ENCODE peak calls at places on chromosomes 3 and 15, in seven cellular contexts. One of them, this sample, is unnamed. For H3K36me3, the result is how much of the 10 kb centered on the place peaks cover.

GRCh38 chr3:127820871-127821853 is 1.2 kb downstream of the MGLL start:
- DNase-seq in breast epithelium: no peak
- DNase-seq in HepG2: no peak
- DNase-seq in right lobe of liver: peak
- DNase-seq in HCT116: no peak
- DNase-seq in thoracic aorta: no peak
- DNase-seq in brain microvascular endothelial cell: no peak
- DNase-seq in this sample: no peak

GRCh38 chr3:148075829-148076716 is 621.6 kb upstream of the AGTR1 start:
- DNase-seq in breast epithelium: no peak
- DNase-seq in HepG2: peak
- DNase-seq in right lobe of liver: no peak
- DNase-seq in HCT116: peak
- DNase-seq in thoracic aorta: no peak
- DNase-seq in brain microvascular endothelial cell: peak
- DNase-seq in this sample: peak

GRCh38 chr15:98865397-98866339 is 141.9 kb downstream of the PGPEP1L start:
- DNase-seq in breast epithelium: peak
- DNase-seq in HepG2: peak
- DNase-seq in right lobe of liver: peak
- DNase-seq in HCT116: peak
- DNase-seq in thoracic aorta: no peak
- DNase-seq in brain microvascular endothelial cell: peak
- DNase-seq in this sample: peak

GRCh38 chr3:97882975-97883598 is 61.3 kb downstream of the CRYBG3 start:
- DNase-seq in breast epithelium: no peak
- DNase-seq in HepG2: no peak
- DNase-seq in right lobe of liver: no peak
- DNase-seq in HCT116: no peak
- DNase-seq in thoracic aorta: no peak
- DNase-seq in brain microvascular endothelial cell: peak
- DNase-seq in this sample: peak

GRCh38 chr3:123543950-123544349 is 40.9 kb downstream of the HACD2 start:
- DNase-seq in breast epithelium: no peak
- DNase-seq in HepG2: no peak
- DNase-seq in right lobe of liver: no peak
- DNase-seq in HCT116: no peak
- DNase-seq in thoracic aorta: no peak
- DNase-seq in brain microvascular endothelial cell: no peak
- DNase-seq in this sample: no peak

GRCh38 chr3:195453236-195453635 is 10.4 kb upstream of the ACAP2 start:
- DNase-seq in breast epithelium: no peak
- DNase-seq in HepG2: no peak
- DNase-seq in right lobe of liver: no peak
- DNase-seq in HCT116: no peak
- DNase-seq in thoracic aorta: no peak
- DNase-seq in brain microvascular endothelial cell: no peak
- DNase-seq in this sample: no peak

GRCh38 chr3:57596495-57597239 is 477 bp downstream of the ARF4 start:
- DNase-seq in breast epithelium: peak
- DNase-seq in HepG2: peak
- DNase-seq in right lobe of liver: peak
- DNase-seq in HCT116: peak
- DNase-seq in thoracic aorta: peak
- DNase-seq in brain microvascular endothelial cell: peak
- DNase-seq in this sample: peak

GRCh38 chr15:100199711-100200286 is 142.0 kb downstream of the ADAMTS17 start:
- DNase-seq in breast epithelium: no peak
- DNase-seq in HepG2: no peak
- DNase-seq in right lobe of liver: no peak
- DNase-seq in HCT116: no peak
- DNase-seq in thoracic aorta: no peak
- DNase-seq in brain microvascular endothelial cell: no peak
- DNase-seq in this sample: no peak

GRCh38 chr3:29850641-29851040 is 569.8 kb downstream of the RBMS3 start:
- DNase-seq in breast epithelium: no peak
- DNase-seq in HepG2: peak
- DNase-seq in right lobe of liver: no peak
- DNase-seq in HCT116: no peak
- DNase-seq in thoracic aorta: no peak
- DNase-seq in brain microvascular endothelial cell: no peak
- DNase-seq in this sample: no peak

GRCh38 chr15:57301307-57301706 is 75.0 kb upstream of the CGNL1 start:
- DNase-seq in breast epithelium: no peak
- DNase-seq in HepG2: no peak
- DNase-seq in right lobe of liver: no peak
- DNase-seq in HCT116: no peak
- DNase-seq in thoracic aorta: no peak
- DNase-seq in brain microvascular endothelial cell: no peak
- DNase-seq in this sample: no peak

GRCh38 chr15:63915888-63916731 is 82.4 kb upstream of the HERC1 start:
- DNase-seq in breast epithelium: no peak
- DNase-seq in HepG2: no peak
- DNase-seq in right lobe of liver: no peak
- DNase-seq in HCT116: no peak
- DNase-seq in thoracic aorta: no peak
- DNase-seq in brain microvascular endothelial cell: no peak
- DNase-seq in this sample: peak

GRCh38 chr3:89067736-89068135 is 39.7 kb upstream of the EPHA3 start:
- DNase-seq in breast epithelium: no peak
- DNase-seq in HepG2: no peak
- DNase-seq in right lobe of liver: no peak
- DNase-seq in HCT116: no peak
- DNase-seq in thoracic aorta: no peak
- DNase-seq in brain microvascular endothelial cell: no peak
- DNase-seq in this sample: no peak

GRCh38 chr3:78176869-78177268 is 1137.0 kb downstream of the ROBO2 start:
- DNase-seq in breast epithelium: no peak
- DNase-seq in HepG2: peak
- DNase-seq in right lobe of liver: no peak
- DNase-seq in HCT116: no peak
- DNase-seq in thoracic aorta: no peak
- DNase-seq in brain microvascular endothelial cell: no peak
- DNase-seq in this sample: peak

GRCh38 chr3:33383951-33384350 is 56.3 kb downstream of the UBP1 start:
- DNase-seq in breast epithelium: no peak
- DNase-seq in HepG2: no peak
- DNase-seq in right lobe of liver: no peak
- DNase-seq in HCT116: no peak
- DNase-seq in thoracic aorta: no peak
- DNase-seq in brain microvascular endothelial cell: no peak
- DNase-seq in this sample: no peak

GRCh38 chr3:40088527-40089170 is 220.9 kb upstream of the EIF1B start:
- DNase-seq in breast epithelium: no peak
- DNase-seq in HepG2: no peak
- DNase-seq in right lobe of liver: no peak
- DNase-seq in HCT116: no peak
- DNase-seq in thoracic aorta: no peak
- DNase-seq in brain microvascular endothelial cell: no peak
- DNase-seq in this sample: no peak

GRCh38 chr3:152402698-152403456 is 134.1 kb downstream of the MBNL1 start:
- DNase-seq in breast epithelium: no peak
- DNase-seq in HepG2: no peak
- DNase-seq in right lobe of liver: no peak
- DNase-seq in HCT116: no peak
- DNase-seq in thoracic aorta: no peak
- DNase-seq in brain microvascular endothelial cell: no peak
- DNase-seq in this sample: peak

GRCh38 chr3:16118396-16118795 is 56.1 kb upstream of the GALNT15 start:
- DNase-seq in breast epithelium: no peak
- DNase-seq in HepG2: no peak
- DNase-seq in right lobe of liver: no peak
- DNase-seq in HCT116: no peak
- DNase-seq in thoracic aorta: no peak
- DNase-seq in brain microvascular endothelial cell: no peak
- DNase-seq in this sample: no peak

GRCh38 chr3:87035339-87035738 is 44.4 kb upstream of the VGLL3 start:
- DNase-seq in breast epithelium: no peak
- DNase-seq in HepG2: no peak
- DNase-seq in right lobe of liver: no peak
- DNase-seq in HCT116: no peak
- DNase-seq in thoracic aorta: no peak
- DNase-seq in brain microvascular endothelial cell: no peak
- DNase-seq in this sample: no peak

GRCh38 chr15:74396445-74397238 is 29.2 kb upstream of the CYP11A1 start:
- DNase-seq in breast epithelium: no peak
- DNase-seq in HepG2: peak
- DNase-seq in right lobe of liver: no peak
- DNase-seq in HCT116: peak
- DNase-seq in thoracic aorta: no peak
- DNase-seq in brain microvascular endothelial cell: peak
- DNase-seq in this sample: peak

DNA sequence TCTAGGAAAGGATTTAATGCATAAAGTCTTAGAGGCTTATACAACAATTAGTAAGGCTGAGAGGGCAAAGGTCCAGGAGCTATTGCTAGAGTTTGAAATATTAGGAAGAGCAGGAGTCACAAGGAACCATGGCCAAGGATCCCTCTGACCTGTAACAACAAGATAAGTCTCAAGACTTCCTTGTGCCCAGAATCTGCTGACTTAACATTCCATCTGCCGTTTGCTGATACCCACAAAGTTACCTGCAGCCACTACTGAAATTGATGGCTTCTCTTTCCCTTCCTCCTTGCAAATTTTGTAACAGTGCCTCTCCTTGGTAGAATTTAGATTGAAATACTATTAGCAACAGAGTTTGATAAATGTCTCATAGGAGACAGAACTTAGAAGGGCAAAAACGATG is 4.7 kb upstream of the MYEF2 start:
- DNase-seq in breast epithelium: no peak
- DNase-seq in HepG2: no peak
- DNase-seq in right lobe of liver: no peak
- DNase-seq in HCT116: no peak
- DNase-seq in thoracic aorta: no peak
- DNase-seq in brain microvascular endothelial cell: no peak
- DNase-seq in this sample: no peak
- TF ChIP-seq CTCF in breast epithelium: no peak
- TF ChIP-seq CTCF in HepG2: no peak
- TF ChIP-seq CTCF in right lobe of liver: no peak
- TF ChIP-seq CTCF in HCT116: no peak
- TF ChIP-seq CTCF in thoracic aorta: no peak
- TF ChIP-seq CTCF in brain microvascular endothelial cell: no peak
- TF ChIP-seq CTCF in this sample: no peak

DNA sequence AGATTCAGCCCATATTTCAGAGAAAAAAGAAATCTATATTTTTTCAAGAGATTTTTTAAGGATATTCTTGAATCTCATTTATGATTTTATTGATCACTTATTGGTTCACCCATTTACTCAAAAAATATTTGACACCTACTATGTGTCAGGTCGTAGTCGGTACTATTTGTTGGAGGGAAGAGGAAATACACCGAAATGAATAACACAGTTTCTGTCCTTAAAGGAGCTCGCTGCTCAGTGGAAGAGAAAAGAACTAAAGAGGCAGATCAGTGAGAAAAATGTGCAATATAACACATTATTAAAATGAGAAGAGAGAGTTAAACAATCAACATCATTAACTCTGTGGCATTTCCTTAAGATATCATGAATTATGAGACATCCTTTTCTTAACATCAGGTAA is 56.0 kb upstream of the ADAMTS9 start:
- DNase-seq in breast epithelium: no peak
- DNase-seq in HepG2: no peak
- DNase-seq in right lobe of liver: no peak
- DNase-seq in HCT116: no peak
- DNase-seq in thoracic aorta: no peak
- DNase-seq in brain microvascular endothelial cell: no peak
- DNase-seq in this sample: no peak
- H3K4me3 ChIP-seq in breast epithelium: no peak
- H3K4me3 ChIP-seq in HepG2: no peak
- H3K4me3 ChIP-seq in right lobe of liver: no peak
- H3K4me3 ChIP-seq in HCT116: no peak
- H3K4me3 ChIP-seq in thoracic aorta: no peak
- H3K4me3 ChIP-seq in brain microvascular endothelial cell: no peak
- H3K4me3 ChIP-seq in this sample: no peak

DNA sequence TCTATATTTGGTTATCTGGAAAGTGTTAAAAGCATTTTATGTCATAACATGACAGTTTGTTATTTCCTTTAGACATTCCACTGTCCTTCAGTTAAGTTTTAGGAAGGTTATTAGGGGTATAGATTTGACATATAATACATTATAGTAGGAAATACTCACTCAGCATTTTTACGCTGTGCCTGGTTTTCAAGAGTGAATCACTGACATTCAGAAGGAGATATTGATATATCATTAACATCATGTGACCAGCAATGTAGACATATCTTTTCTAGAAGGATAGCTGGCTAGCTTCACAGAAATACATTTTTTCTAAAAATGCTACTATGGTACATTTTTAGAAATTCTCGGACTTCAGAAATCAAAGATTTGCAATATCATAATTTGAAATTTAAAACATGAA is 57.6 kb downstream of the OPA1 start:
- DNase-seq in breast epithelium: no peak
- DNase-seq in HepG2: no peak
- DNase-seq in right lobe of liver: no peak
- DNase-seq in HCT116: no peak
- DNase-seq in thoracic aorta: no peak
- DNase-seq in brain microvascular endothelial cell: no peak
- DNase-seq in this sample: no peak
- H3K36me3 ChIP-seq in breast epithelium: under half
- H3K36me3 ChIP-seq in HepG2: under half
- H3K36me3 ChIP-seq in right lobe of liver: under half
- H3K36me3 ChIP-seq in HCT116: under half
- H3K36me3 ChIP-seq in thoracic aorta: under half
- H3K36me3 ChIP-seq in brain microvascular endothelial cell: under half
- H3K36me3 ChIP-seq in this sample: under half

GRCh38 chr15:76333309-76333708 is 3.3 kb upstream of the ISL2 start:
- DNase-seq in breast epithelium: no peak
- DNase-seq in HepG2: no peak
- DNase-seq in right lobe of liver: no peak
- DNase-seq in HCT116: no peak
- DNase-seq in thoracic aorta: no peak
- DNase-seq in brain microvascular endothelial cell: no peak
- DNase-seq in this sample: no peak

GRCh38 chr15:76335129-76335850 is 1.3 kb upstream of the ISL2 start:
- DNase-seq in breast epithelium: no peak
- DNase-seq in HepG2: no peak
- DNase-seq in right lobe of liver: no peak
- DNase-seq in HCT116: no peak
- DNase-seq in thoracic aorta: no peak
- DNase-seq in brain microvascular endothelial cell: no peak
- DNase-seq in this sample: no peak

GRCh38 chr15:76334438-76335004 is 2.1 kb upstream of the ISL2 start:
- DNase-seq in breast epithelium: no peak
- DNase-seq in HepG2: no peak
- DNase-seq in right lobe of liver: no peak
- DNase-seq in HCT116: no peak
- DNase-seq in thoracic aorta: no peak
- DNase-seq in brain microvascular endothelial cell: no peak
- DNase-seq in this sample: no peak

GRCh38 chr15:76332796-76333195 is 3.8 kb upstream of the ISL2 start:
- DNase-seq in breast epithelium: no peak
- DNase-seq in HepG2: no peak
- DNase-seq in right lobe of liver: no peak
- DNase-seq in HCT116: no peak
- DNase-seq in thoracic aorta: no peak
- DNase-seq in brain microvascular endothelial cell: no peak
- DNase-seq in this sample: no peak

GRCh38 chr15:76333720-76334437 is 2.7 kb upstream of the ISL2 start:
- DNase-seq in breast epithelium: no peak
- DNase-seq in HepG2: peak
- DNase-seq in right lobe of liver: no peak
- DNase-seq in HCT116: no peak
- DNase-seq in thoracic aorta: no peak
- DNase-seq in brain microvascular endothelial cell: no peak
- DNase-seq in this sample: no peak
- TF ChIP-seq CTCF in breast epithelium: no peak
- TF ChIP-seq CTCF in HepG2: peak
- TF ChIP-seq CTCF in right lobe of liver: no peak
- TF ChIP-seq CTCF in HCT116: peak
- TF ChIP-seq CTCF in thoracic aorta: no peak
- TF ChIP-seq CTCF in brain microvascular endothelial cell: peak
- TF ChIP-seq CTCF in this sample: peak

GRCh38 chr3:52280046-52280445 is 1.6 kb upstream of the WDR82 start:
- DNase-seq in breast epithelium: no peak
- DNase-seq in HepG2: no peak
- DNase-seq in right lobe of liver: no peak
- DNase-seq in HCT116: no peak
- DNase-seq in thoracic aorta: no peak
- DNase-seq in brain microvascular endothelial cell: no peak
- DNase-seq in this sample: no peak
- H3K4me3 ChIP-seq in breast epithelium: no peak
- H3K4me3 ChIP-seq in HepG2: no peak
- H3K4me3 ChIP-seq in right lobe of liver: no peak
- H3K4me3 ChIP-seq in HCT116: no peak
- H3K4me3 ChIP-seq in thoracic aorta: peak
- H3K4me3 ChIP-seq in brain microvascular endothelial cell: no peak
- H3K4me3 ChIP-seq in this sample: no peak

This sample was measured in bronchial epithelial cell.